ENCODE peak calls at places on chromosomes 3 and 15, in nine cellular contexts. J is T-helper 9 cell, C is AG09319, M is GOT3, T is cardiac muscle cell, H is KBM-7, I is DMS153, K is neuronal stem cell, A is lower leg skin. Q is an unnamed sample.

GRCh38 chr15:49674370-49674769 is 53.5 kb downstream of the DTWD1 start:
- DNase-seq in J (no peak), C (peak; percentile 20), M (no peak), T (no peak), H (no peak), I (no peak), K (no peak), A (no peak), Q (no peak)

GRCh38 chr3:43742935-43743334 is 52.2 kb downstream of the ABHD5 start:
- DNase-seq in J (no peak), C (no peak), M (no peak), T (peak; percentile 59), H (no peak), I (no peak), K (no peak), A (peak; percentile 63), Q (no peak)

GRCh38 chr15:51750942-51751686 is at the start of gene TMOD2:
- DNase-seq in J (peak; percentile 37), C (no peak), M (no peak), T (peak; percentile 49), H (peak; percentile 36), I (peak; percentile 34), K (peak; percentile 43), A (peak; percentile 85), Q (peak; percentile 75)

GRCh38 chr15:34721802-34722795 is 32.7 kb downstream of the GJD2 start:
- DNase-seq in J (no peak), C (peak; percentile 10), M (no peak), T (peak; percentile 51), H (no peak), I (no peak), K (peak; percentile 75), A (peak; percentile 88), Q (peak; percentile 88)

GRCh38 chr3:34583451-34583850 is 785.0 kb downstream of the PDCD6IP start:
- DNase-seq in J (no peak), C (no peak), M (no peak), T (no peak), H (no peak), I (no peak), K (no peak), A (no peak), Q (no peak)

GRCh38 chr3:184611606-184612304 is 50.2 kb downstream of the EPHB3 start:
- DNase-seq in J (no peak), C (no peak), M (no peak), T (peak; percentile 62), H (no peak), I (no peak), K (no peak), A (no peak), Q (no peak)

GRCh38 chr15:91704343-91704742 is 149.2 kb upstream of the SLCO3A1 start:
- DNase-seq in J (no peak), C (no peak), M (no peak), T (peak; percentile 4), H (no peak), I (no peak), K (no peak), A (no peak), Q (no peak)

GRCh38 chr15:53837263-53837662 is 77.8 kb upstream of the WDR72 start:
- DNase-seq in J (no peak), C (no peak), M (no peak), T (no peak), H (no peak), I (peak; percentile 84), K (no peak), A (no peak), Q (no peak)

GRCh38 chr3:10715886-10716285 is 100.1 kb upstream of the SLC6A11 start:
- DNase-seq in J (no peak), C (no peak), M (no peak), T (no peak), H (no peak), I (no peak), K (no peak), A (peak; percentile 40), Q (no peak)

GRCh38 chr3:58065700-58066167 is 57.5 kb downstream of the FLNB start:
- DNase-seq in J (no peak), C (no peak), M (no peak), T (no peak), H (no peak), I (no peak), K (no peak), A (no peak), Q (no peak)

GRCh38 chr3:119219069-119219468 is 21.6 kb downstream of the B4GALT4 start:
- DNase-seq in J (no peak), C (no peak), M (no peak), T (peak; percentile 33), H (no peak), I (no peak), K (no peak), A (no peak), Q (no peak)

GRCh38 chr3:20648294-20648693 is 462.3 kb upstream of the SGO1 start:
- DNase-seq in J (no peak), C (peak; percentile 71), M (no peak), T (peak; percentile 87), H (no peak), I (no peak), K (no peak), A (no peak), Q (no peak)

GRCh38 chr3:127030328-127031045 is 47.6 kb downstream of the PLXNA1 start:
- DNase-seq in J (no peak), C (no peak), M (no peak), T (no peak), H (no peak), I (no peak), K (no peak), A (no peak), Q (no peak)

GRCh38 chr3:88188436-88188835 is 38.7 kb downstream of the C3orf38 start:
- DNase-seq in J (no peak), C (no peak), M (no peak), T (peak; percentile 33), H (no peak), I (no peak), K (no peak), A (no peak), Q (no peak)

GRCh38 chr15:30962079-30962478 is 29.3 kb downstream of the MTMR10 start:
- DNase-seq in J (no peak), C (no peak), M (no peak), T (no peak), H (peak; percentile 32), I (no peak), K (no peak), A (no peak), Q (no peak)

GRCh38 chr15:45612790-45613415 is 21.9 kb upstream of the SQOR start:
- DNase-seq in J (no peak), C (no peak), M (no peak), T (peak; percentile 29), H (no peak), I (no peak), K (no peak), A (no peak), Q (no peak)

GRCh38 chr3:101809178-101810022 is 30.4 kb downstream of the NXPE3 start:
- DNase-seq in J (peak; percentile 19), C (no peak), M (no peak), T (peak; percentile 69), H (peak; percentile 58), I (no peak), K (peak; percentile 36), A (no peak), Q (peak; percentile 15)

GRCh38 chr3:57150097-57150496 is 15.1 kb downstream of the IL17RD start:
- DNase-seq in J (no peak), C (no peak), M (no peak), T (no peak), H (no peak), I (no peak), K (no peak), A (peak; percentile 79), Q (no peak)

GRCh38 chr15:77864211-77865105 is 213.1 kb downstream of the TBC1D2B start:
- DNase-seq in J (no peak), C (no peak), M (no peak), T (no peak), H (no peak), I (no peak), K (no peak), A (peak; percentile 76), Q (no peak)

GRCh38 chr3:33315826-33316225 is 38.6 kb downstream of the FBXL2 start:
- DNase-seq in J (no peak), C (no peak), M (no peak), T (peak; percentile 65), H (no peak), I (no peak), K (no peak), A (no peak), Q (no peak)

GRCh38 chr15:44603126-44603525 is 60.3 kb downstream of the SPG11 start:
- DNase-seq in J (no peak), C (no peak), M (no peak), T (no peak), H (no peak), I (no peak), K (no peak), A (no peak), Q (no peak)

GRCh38 chr3:16474304-16474703 is 39.2 kb downstream of the RFTN1 start:
- DNase-seq in J (no peak), C (no peak), M (no peak), T (peak; percentile 46), H (no peak), I (no peak), K (no peak), A (no peak), Q (no peak)

GRCh38 chr15:50907866-50908208 is 646 bp upstream of the AP4E1 start:
- DNase-seq in J (peak; percentile 36), C (no peak), M (no peak), T (peak; percentile 49), H (peak; percentile 64), I (no peak), K (no peak), A (no peak), Q (no peak)

GRCh38 chr3:150879141-150879540 is 26.1 kb downstream of the MINDY4B start:
- DNase-seq in J (no peak), C (no peak), M (no peak), T (no peak), H (no peak), I (no peak), K (no peak), A (no peak), Q (no peak)

GRCh38 chr3:194685723-194686413 is at the start of gene FAM43A:
- DNase-seq in J (peak; percentile 52), C (peak; percentile 93), M (peak; percentile 92), T (peak; percentile 97), H (peak; percentile 96), I (peak; percentile 87), K (peak; percentile 67), A (peak; percentile 99), Q (peak; percentile 94)

GRCh38 chr3:183301937-183302580 is 49.0 kb downstream of the B3GNT5 start:
- DNase-seq in J (no peak), C (no peak), M (no peak), T (no peak), H (peak; percentile 56), I (no peak), K (no peak), A (no peak), Q (no peak)

GRCh38 chr15:78077053-78077859 is at the start of gene TBC1D2B:
- DNase-seq in J (peak; percentile 69), C (no peak), M (no peak), T (peak; percentile 65), H (peak; percentile 82), I (no peak), K (peak; percentile 55), A (peak; percentile 93), Q (peak; percentile 85)

GRCh38 chr3:42061711-42062408 is 29.3 kb upstream of the TRAK1 start:
- DNase-seq in J (no peak), C (peak; percentile 71), M (peak; percentile 24), T (peak; percentile 92), H (no peak), I (no peak), K (no peak), A (peak; percentile 95), Q (no peak)

GRCh38 chr3:160126046-160126445 is 99.2 kb upstream of the C3orf80 start:
- DNase-seq in J (no peak), C (no peak), M (no peak), T (no peak), H (no peak), I (no peak), K (no peak), A (no peak), Q (no peak)

GRCh38 chr3:144282313-144282712 is 310.7 kb downstream of the DIPK2A start:
- DNase-seq in J (no peak), C (no peak), M (no peak), T (no peak), H (no peak), I (no peak), K (peak; percentile 6), A (no peak), Q (no peak)

GRCh38 chr15:66617137-66618090 is 51.6 kb upstream of the LCTL start:
- DNase-seq in J (no peak), C (peak; percentile 38), M (no peak), T (peak; percentile 85), H (peak; percentile 96), I (no peak), K (no peak), A (peak; percentile 92), Q (no peak)

Q was measured in retina.